ENCODE peak calls at places on chromosomes 13 and 19, in eight cellular contexts. W is esophagus squamous epithelium, S is fibroblast of mammary gland, H is PC-9, T is stomach, Q is A549, L is heart left ventricle, F is pancreas. C is an unnamed sample.

GRCh38 chr19:42086188-42086736 is 10.3 kb downstream of the ZNF574 start:
- DNase-seq in Q (no peak), S (no peak), H (no peak), F (no peak), T (no peak), L (no peak), W (no peak), C (no peak)

GRCh38 chr13:114093118-114093517 is 39.3 kb downstream of the RASA3 start:
- DNase-seq in Q (no peak), L (no peak), H (no peak), W (no peak), S (no peak), F (no peak), T (no peak), C (no peak)

GRCh38 chr13:93797463-93797862 is 570.9 kb downstream of the GPC6 start:
- DNase-seq in L (no peak), S (peak), F (no peak), Q (no peak), T (no peak), W (no peak), H (no peak), C (peak)

GRCh38 chr13:71625183-71625582 is 241.8 kb downstream of the DACH1 start:
- DNase-seq in L (no peak), Q (no peak), S (no peak), W (no peak), F (no peak), H (no peak), T (no peak), C (no peak)

GRCh38 chr19:37999309-38000213 is 92.6 kb downstream of the SIPA1L3 start:
- DNase-seq in F (no peak), Q (peak), H (no peak), T (no peak), S (peak), W (no peak), L (peak), C (peak)

GRCh38 chr13:23289917-23290357 is 109.2 kb downstream of the SGCG start:
- DNase-seq in Q (peak), H (no peak), T (no peak), S (peak), L (peak), F (no peak), W (no peak), C (peak)

GRCh38 chr13:101590479-101590878 is 138.0 kb downstream of the ITGBL1 start:
- DNase-seq in T (no peak), F (no peak), H (no peak), L (no peak), Q (no peak), S (no peak), W (no peak), C (no peak)

GRCh38 chr13:36251528-36251927 is 37.2 kb upstream of the SOHLH2 start:
- DNase-seq in H (no peak), L (no peak), Q (no peak), W (no peak), S (peak), T (no peak), F (no peak), C (no peak)

GRCh38 chr19:3061214-3062161 is 807 bp downstream of the TLE5 start:
- DNase-seq in F (peak), W (no peak), S (no peak), L (peak), H (no peak), Q (no peak), T (peak), C (no peak)

GRCh38 chr19:50505856-50506611 is 5.0 kb downstream of the JOSD2 start:
- DNase-seq in Q (no peak), S (no peak), L (no peak), T (no peak), H (no peak), W (no peak), F (peak), C (no peak)

GRCh38 chr13:113837554-113838355 is 26.1 kb downstream of the GAS6 start:
- DNase-seq in L (peak), S (peak), T (peak), W (peak), Q (peak), H (peak), F (peak), C (peak)

GRCh38 chr19:18425515-18426415 is 6.6 kb downstream of the SSBP4 start:
- DNase-seq in L (peak), H (no peak), Q (no peak), W (no peak), F (peak), S (peak), T (no peak), C (peak)
- TF ChIP-seq CTCF in L (no peak), H (no peak), Q (no peak), W (no peak), F (no peak), S (peak), T (no peak), C (peak)

GRCh38 chr13:79786176-79786575 is 305.2 kb downstream of the NDFIP2 start:
- DNase-seq in S (no peak), T (no peak), H (no peak), W (no peak), L (no peak), Q (no peak), F (no peak), C (no peak)

GRCh38 chr13:79780240-79780639 is 299.3 kb downstream of the NDFIP2 start:
- DNase-seq in W (no peak), F (no peak), H (no peak), Q (no peak), L (no peak), S (peak), T (no peak), C (peak)

GRCh38 chr13:79781829-79782540 is 301.0 kb downstream of the NDFIP2 start:
- DNase-seq in T (no peak), S (no peak), L (no peak), Q (no peak), W (no peak), H (no peak), F (no peak), C (no peak)

GRCh38 chr13:79779761-79780160 is 298.8 kb downstream of the NDFIP2 start:
- DNase-seq in F (no peak), L (no peak), T (no peak), S (peak), H (no peak), W (no peak), Q (no peak), C (peak)

GRCh38 chr13:79782541-79783216 is 301.7 kb downstream of the NDFIP2 start:
- DNase-seq in F (peak), W (no peak), S (no peak), L (peak), H (no peak), T (peak), Q (no peak), C (peak)
- H3K4me3 ChIP-seq in F (no peak), W (no peak), S (no peak), L (no peak), H (no peak), T (no peak), Q (no peak), C (no peak)

GRCh38 chr19:1214862-1215731 is 9.5 kb downstream of the STK11 start:
- DNase-seq in Q (no peak), H (peak), W (no peak), T (peak), F (peak), S (no peak), L (peak), C (peak)
- TF ChIP-seq CTCF in Q (no peak), H (no peak), W (no peak), T (no peak), F (no peak), S (no peak), L (no peak), C (no peak)

GRCh38 chr19:46916971-46917370 is 56.2 kb downstream of the ARHGAP35 start:
- DNase-seq in W (no peak), Q (no peak), S (no peak), T (no peak), L (no peak), F (no peak), H (no peak), C (no peak)

GRCh38 chr19:46915386-46915785 is 54.6 kb downstream of the ARHGAP35 start:
- DNase-seq in S (peak), L (no peak), H (no peak), T (no peak), W (no peak), F (no peak), Q (no peak), C (no peak)

GRCh38 chr19:46913852-46914430 is 53.1 kb downstream of the ARHGAP35 start:
- DNase-seq in W (no peak), T (no peak), S (peak), Q (peak), F (no peak), H (no peak), L (no peak), C (peak)

GRCh38 chr19:46911456-46911855 is 50.7 kb downstream of the ARHGAP35 start:
- DNase-seq in Q (no peak), T (no peak), W (no peak), F (no peak), L (no peak), H (no peak), S (no peak), C (no peak)

GRCh38 chr19:46913198-46913851 is 52.5 kb downstream of the ARHGAP35 start:
- DNase-seq in L (no peak), T (no peak), S (no peak), H (no peak), Q (no peak), F (no peak), W (no peak), C (no peak)
- H3K4me3 ChIP-seq in L (no peak), T (no peak), S (no peak), H (peak), Q (peak), F (no peak), W (no peak), C (no peak)

C was measured in astrocyte of the spinal cord.